ENCODE peak calls at places on chromosomes 4 and X, in eight cellular contexts. S is activated CD8-positive, alpha-beta memory T cell treated with anti-CD3 and anti-CD28 coated beads for 24 hours; T is A172; M is glutamatergic neuron; N is kidney glomerular epithelial cell; J is left cardiac atrium; W is CD8-positive, alpha-beta memory T cell; R is left lung. K is an unnamed sample.

GRCh38 chrX:57156397-57157049 is 19.3 kb upstream of the SPIN2A start:
- DNase-seq in T (peak), W (no peak), J (no peak), R (no peak), M (peak), N (no peak), S (no peak), K (peak)

GRCh38 chrX:112638691-112639090 is 41.0 kb downstream of the LHFPL1 start:
- DNase-seq in M (no peak), W (no peak), T (no peak), J (no peak), R (no peak), S (no peak), N (no peak), K (no peak)

GRCh38 chr4:89411539-89411938 is 103.9 kb upstream of the GPRIN3 start:
- DNase-seq in W (no peak), T (no peak), M (no peak), J (no peak), R (no peak), N (no peak), S (no peak), K (no peak)

GRCh38 chrX:97027384-97027922 is 143.7 kb downstream of the RPA4 start:
- DNase-seq in N (no peak), T (no peak), J (no peak), M (no peak), S (no peak), R (no peak), W (no peak), K (no peak)

GRCh38 chr4:169956441-169956840 is 69.8 kb downstream of the MFAP3L start:
- DNase-seq in N (no peak), M (no peak), R (no peak), S (no peak), W (no peak), T (no peak), J (no peak), K (no peak)

GRCh38 chr4:89868999-89869589 is 25.6 kb upstream of the MMRN1 start:
- DNase-seq in W (no peak), J (no peak), M (no peak), N (no peak), S (no peak), T (no peak), R (no peak), K (no peak)

GRCh38 chr4:44447563-44448504 is 775 bp downstream of the KCTD8 start:
- DNase-seq in W (no peak), S (peak), N (no peak), R (peak), M (peak), T (no peak), J (peak), K (peak)

GRCh38 chr4:79576480-79576803 is 168.4 kb upstream of the GK2 start:
- DNase-seq in W (no peak), T (peak), J (no peak), N (peak), R (no peak), M (peak), S (no peak), K (peak)

GRCh38 chr4:1990348-1990645 is 18.5 kb downstream of the NELFA start:
- DNase-seq in R (no peak), T (no peak), M (no peak), N (no peak), J (no peak), W (no peak), S (no peak), K (no peak)

GRCh38 chr4:127179451-127180087 is 453.2 kb upstream of the INTU start:
- DNase-seq in N (no peak), W (no peak), M (no peak), S (no peak), R (no peak), J (no peak), T (no peak), K (no peak)

GRCh38 chr4:53321151-53321987 is 44.5 kb downstream of the SCFD2 start:
- DNase-seq in W (no peak), T (peak), J (no peak), M (no peak), N (peak), R (no peak), S (no peak), K (no peak)

GRCh38 chr4:68469482-68469881 is 22.2 kb downstream of the TMPRSS11E start:
- DNase-seq in R (no peak), N (no peak), S (no peak), J (no peak), W (no peak), M (no peak), T (no peak), K (no peak)

GRCh38 chrX:7073336-7073735 is 74.2 kb upstream of the STS start:
- DNase-seq in W (no peak), N (no peak), T (no peak), J (no peak), S (no peak), R (no peak), M (no peak), K (no peak)

GRCh38 chr4:169682360-169683047 is 62.1 kb downstream of the CLCN3 start:
- DNase-seq in T (no peak), N (no peak), S (no peak), W (no peak), R (no peak), M (no peak), J (no peak), K (no peak)

GRCh38 chrX:8349816-8350544 is 114.7 kb upstream of the VCX3B start:
- DNase-seq in R (no peak), S (no peak), J (no peak), T (no peak), M (no peak), W (no peak), N (no peak), K (no peak)

GRCh38 chrX:107123750-107124149 is 5.1 kb upstream of the RBM41 start:
- DNase-seq in S (no peak), N (no peak), R (no peak), M (no peak), W (no peak), J (no peak), T (no peak), K (no peak)

GRCh38 chr4:15400911-15401671 is 26.7 kb upstream of the C1QTNF7 start:
- DNase-seq in W (no peak), N (peak), M (no peak), T (peak), R (peak), S (peak), J (peak), K (no peak)

GRCh38 chr4:55445921-55446577 is 50.3 kb downstream of the TMEM165 start:
- DNase-seq in T (peak), S (no peak), M (no peak), J (no peak), R (no peak), N (peak), W (no peak), K (no peak)

GRCh38 chr4:7831330-7831729 is 108.3 kb downstream of the AFAP1 start:
- DNase-seq in R (no peak), T (peak), M (no peak), S (no peak), W (peak), N (no peak), J (peak), K (no peak)

GRCh38 chrX:46574337-46574940 is 874 bp downstream of the CHST7 start:
- DNase-seq in R (no peak), M (peak), T (no peak), W (peak), J (peak), N (no peak), S (peak), K (peak)

GRCh38 chr4:102826890-102827673 is at the start of gene UBE2D3:
- DNase-seq in J (peak), R (peak), T (peak), S (peak), W (peak), M (peak), N (peak), K (peak)

GRCh38 chr4:176920694-176921093 is 128.0 kb upstream of the VEGFC start:
- DNase-seq in S (no peak), M (no peak), J (no peak), R (no peak), N (no peak), T (peak), W (no peak), K (no peak)

GRCh38 chrX:133005038-133005437 is 46.6 kb upstream of the HS6ST2 start:
- DNase-seq in W (no peak), R (no peak), M (no peak), J (no peak), N (no peak), T (no peak), S (no peak), K (no peak)

GRCh38 chrX:153063315-153063714 is 7.0 kb downstream of the PNMA3 start:
- DNase-seq in W (no peak), R (no peak), J (no peak), N (no peak), M (no peak), T (no peak), S (no peak), K (no peak)

GRCh38 chr4:177047070-177047850 is 254.5 kb upstream of the VEGFC start:
- DNase-seq in W (peak), R (peak), J (peak), T (peak), M (peak), S (peak), N (peak), K (peak)

GRCh38 chr4:101348367-101348827 is 1.1 kb upstream of the PPP3CA start:
- DNase-seq in R (no peak), W (peak), S (no peak), T (peak), J (peak), N (no peak), M (no peak), K (no peak)

GRCh38 chr4:156929706-156930105 is 41.9 kb downstream of the PDGFC start:
- DNase-seq in W (no peak), T (no peak), J (no peak), S (no peak), N (no peak), M (no peak), R (no peak), K (no peak)